ENCODE peak calls at places on chromosomes 5 and 9, in seven cellular contexts. One of them, this sample, is unnamed.

GRCh38 chr5:18010053-18010452 is 375.8 kb downstream of the TAF11L14 start:
- DNase-seq in adrenal gland: no peak
- DNase-seq in activated gamma-delta T cell treated with anti-CD3 and anti-CD28 coated beads, Interleukin-2, amount 50 U/mL, for 16 hours: no peak
- DNase-seq in SIG-M5: no peak
- DNase-seq in activated B cell treated with CpG ODN at 0.5 μM for 24 hours: no peak
- DNase-seq in foreskin fibroblast: no peak
- DNase-seq in Karpas-422: no peak
- DNase-seq in this sample: no peak

GRCh38 chr9:15349892-15350761 is 43.1 kb upstream of the TTC39B start:
- DNase-seq in adrenal gland: peak; percentile 43
- DNase-seq in activated gamma-delta T cell treated with anti-CD3 and anti-CD28 coated beads, Interleukin-2, amount 50 U/mL, for 16 hours: no peak
- DNase-seq in SIG-M5: no peak
- DNase-seq in activated B cell treated with CpG ODN at 0.5 μM for 24 hours: no peak
- DNase-seq in foreskin fibroblast: no peak
- DNase-seq in Karpas-422: no peak
- DNase-seq in this sample: no peak

GRCh38 chr5:133225671-133226152 is 173.9 kb downstream of the HSPA4 start:
- DNase-seq in adrenal gland: no peak
- DNase-seq in activated gamma-delta T cell treated with anti-CD3 and anti-CD28 coated beads, Interleukin-2, amount 50 U/mL, for 16 hours: no peak
- DNase-seq in SIG-M5: no peak
- DNase-seq in activated B cell treated with CpG ODN at 0.5 μM for 24 hours: no peak
- DNase-seq in foreskin fibroblast: peak; percentile 26
- DNase-seq in Karpas-422: no peak
- DNase-seq in this sample: no peak

GRCh38 chr9:130936285-130937117 is 2.5 kb downstream of the FIBCD1 start:
- DNase-seq in adrenal gland: peak; percentile 95
- DNase-seq in activated gamma-delta T cell treated with anti-CD3 and anti-CD28 coated beads, Interleukin-2, amount 50 U/mL, for 16 hours: no peak
- DNase-seq in SIG-M5: no peak
- DNase-seq in activated B cell treated with CpG ODN at 0.5 μM for 24 hours: no peak
- DNase-seq in foreskin fibroblast: peak; percentile 87
- DNase-seq in Karpas-422: peak; percentile 51
- DNase-seq in this sample: peak; percentile 52

GRCh38 chr9:71384343-71384742 is 262.9 kb upstream of the TRPM3 start:
- DNase-seq in adrenal gland: no peak
- DNase-seq in activated gamma-delta T cell treated with anti-CD3 and anti-CD28 coated beads, Interleukin-2, amount 50 U/mL, for 16 hours: no peak
- DNase-seq in SIG-M5: no peak
- DNase-seq in activated B cell treated with CpG ODN at 0.5 μM for 24 hours: no peak
- DNase-seq in foreskin fibroblast: no peak
- DNase-seq in Karpas-422: no peak
- DNase-seq in this sample: no peak

GRCh38 chr5:111384220-111384619 is 128.1 kb downstream of the STARD4 start:
- DNase-seq in adrenal gland: no peak
- DNase-seq in activated gamma-delta T cell treated with anti-CD3 and anti-CD28 coated beads, Interleukin-2, amount 50 U/mL, for 16 hours: no peak
- DNase-seq in SIG-M5: no peak
- DNase-seq in activated B cell treated with CpG ODN at 0.5 μM for 24 hours: no peak
- DNase-seq in foreskin fibroblast: no peak
- DNase-seq in Karpas-422: no peak
- DNase-seq in this sample: peak; percentile 0

GRCh38 chr9:121262450-121262849 is 5.5 kb upstream of the GSN start:
- DNase-seq in adrenal gland: no peak
- DNase-seq in activated gamma-delta T cell treated with anti-CD3 and anti-CD28 coated beads, Interleukin-2, amount 50 U/mL, for 16 hours: no peak
- DNase-seq in SIG-M5: no peak
- DNase-seq in activated B cell treated with CpG ODN at 0.5 μM for 24 hours: no peak
- DNase-seq in foreskin fibroblast: no peak
- DNase-seq in Karpas-422: no peak
- DNase-seq in this sample: no peak

GRCh38 chr9:94675008-94675841 is 35.9 kb upstream of the FBP1 start:
- DNase-seq in adrenal gland: no peak
- DNase-seq in activated gamma-delta T cell treated with anti-CD3 and anti-CD28 coated beads, Interleukin-2, amount 50 U/mL, for 16 hours: no peak
- DNase-seq in SIG-M5: no peak
- DNase-seq in activated B cell treated with CpG ODN at 0.5 μM for 24 hours: no peak
- DNase-seq in foreskin fibroblast: no peak
- DNase-seq in Karpas-422: no peak
- DNase-seq in this sample: no peak

GRCh38 chr9:20189871-20190270 is 401.0 kb upstream of the SLC24A2 start:
- DNase-seq in adrenal gland: no peak
- DNase-seq in activated gamma-delta T cell treated with anti-CD3 and anti-CD28 coated beads, Interleukin-2, amount 50 U/mL, for 16 hours: no peak
- DNase-seq in SIG-M5: no peak
- DNase-seq in activated B cell treated with CpG ODN at 0.5 μM for 24 hours: no peak
- DNase-seq in foreskin fibroblast: no peak
- DNase-seq in Karpas-422: no peak
- DNase-seq in this sample: no peak

GRCh38 chr5:150022163-150022540 is 21.6 kb downstream of the HMGXB3 start:
- DNase-seq in adrenal gland: peak; percentile 59
- DNase-seq in activated gamma-delta T cell treated with anti-CD3 and anti-CD28 coated beads, Interleukin-2, amount 50 U/mL, for 16 hours: no peak
- DNase-seq in SIG-M5: no peak
- DNase-seq in activated B cell treated with CpG ODN at 0.5 μM for 24 hours: no peak
- DNase-seq in foreskin fibroblast: peak; percentile 85
- DNase-seq in Karpas-422: no peak
- DNase-seq in this sample: no peak